ENCODE peak calls at places on chromosomes 5 and 9, in nine cellular contexts. A, Y, E, V, C, X, T, D and K are unnamed samples.

GRCh38 chr9:31541626-31542025 is 842.8 kb upstream of the ACO1 start:
- DNase-seq in A (no peak), Y (no peak), E (no peak), V (no peak), C (no peak), X (no peak), T (no peak), D (no peak), K (no peak)

GRCh38 chr5:54845567-54845941 is 139.8 kb downstream of the ESM1 start:
- DNase-seq in A (no peak), Y (no peak), E (no peak), V (no peak), C (no peak), X (no peak), T (no peak), D (no peak), K (no peak)

GRCh38 chr5:154444559-154445421 is 1.0 kb upstream of the SAP30L start:
- DNase-seq in A (peak; percentile 2), Y (no peak), E (peak; percentile 19), V (peak; percentile 58), C (no peak), X (peak; percentile 53), T (no peak), D (no peak), K (no peak)

GRCh38 chr5:3284506-3284905 is 311.1 kb upstream of the IRX1 start:
- DNase-seq in A (no peak), Y (no peak), E (no peak), V (peak; percentile 21), C (no peak), X (no peak), T (no peak), D (no peak), K (no peak)

GRCh38 chr5:124849774-124850173 is 103.3 kb upstream of the ZNF608 start:
- DNase-seq in A (no peak), Y (no peak), E (no peak), V (no peak), C (no peak), X (no peak), T (no peak), D (no peak), K (no peak)

GRCh38 chr9:136885950-136886578 is at the start of gene TRAF2:
- DNase-seq in A (peak; percentile 98), Y (peak; percentile 93), E (peak; percentile 97), V (peak; percentile 99), C (peak; percentile 97), X (peak; percentile 98), T (peak; percentile 97), D (peak; percentile 98), K (peak; percentile 97)

GRCh38 chr5:58681943-58682342 is 99.1 kb downstream of the RAB3C start:
- DNase-seq in A (no peak), Y (no peak), E (no peak), V (no peak), C (no peak), X (no peak), T (no peak), D (no peak), K (no peak)

GRCh38 chr9:99040911-99041582 is 63.9 kb upstream of the TGFBR1 start:
- DNase-seq in A (no peak), Y (no peak), E (no peak), V (no peak), C (no peak), X (no peak), T (no peak), D (no peak), K (no peak)

GRCh38 chr5:141897425-141897824 is 19.2 kb upstream of the PCDH1 start:
- DNase-seq in A (no peak), Y (no peak), E (no peak), V (no peak), C (no peak), X (peak; percentile 23), T (no peak), D (no peak), K (no peak)

GRCh38 chr5:111187079-111187478 is 37.1 kb upstream of the CAMK4 start:
- DNase-seq in A (no peak), Y (no peak), E (no peak), V (no peak), C (no peak), X (no peak), T (no peak), D (no peak), K (no peak)

GRCh38 chr5:131589510-131590348 is 45.3 kb downstream of the RAPGEF6 start:
- DNase-seq in A (no peak), Y (no peak), E (peak; percentile 65), V (no peak), C (no peak), X (peak; percentile 62), T (no peak), D (no peak), K (peak; percentile 69)

GRCh38 chr5:137503456-137503855 is 4.3 kb upstream of the SPOCK1 start:
- DNase-seq in A (no peak), Y (no peak), E (no peak), V (no peak), C (no peak), X (no peak), T (no peak), D (no peak), K (no peak)

GRCh38 chr5:177096162-177097015 is 9.7 kb downstream of the FGFR4 start:
- DNase-seq in A (no peak), Y (no peak), E (no peak), V (no peak), C (no peak), X (no peak), T (no peak), D (no peak), K (no peak)

GRCh38 chr5:141557681-141558136 is 61.1 kb downstream of the DIAPH1 start:
- DNase-seq in A (peak; percentile 70), Y (peak; percentile 57), E (peak; percentile 65), V (peak; percentile 82), C (peak; percentile 82), X (peak; percentile 81), T (peak; percentile 80), D (peak; percentile 86), K (peak; percentile 52)

GRCh38 chr9:81083062-81083461 is 606.3 kb downstream of the TLE1 start:
- DNase-seq in A (no peak), Y (no peak), E (no peak), V (no peak), C (no peak), X (no peak), T (no peak), D (no peak), K (no peak)

GRCh38 chr9:9229269-9229668 is 1383.5 kb downstream of the PTPRD start:
- DNase-seq in A (no peak), Y (no peak), E (no peak), V (no peak), C (no peak), X (no peak), T (no peak), D (no peak), K (no peak)

GRCh38 chr5:113748403-113748802 is 234.9 kb downstream of the YTHDC2 start:
- DNase-seq in A (no peak), Y (no peak), E (no peak), V (no peak), C (no peak), X (no peak), T (no peak), D (no peak), K (no peak)

GRCh38 chr5:133913413-133914155 is 54.8 kb downstream of the C5orf15 start:
- DNase-seq in A (no peak), Y (no peak), E (no peak), V (no peak), C (no peak), X (no peak), T (no peak), D (no peak), K (no peak)

GRCh38 chr5:133907075-133907474 is 61.4 kb downstream of the C5orf15 start:
- DNase-seq in A (no peak), Y (no peak), E (no peak), V (peak; percentile 66), C (no peak), X (no peak), T (no peak), D (peak; percentile 29), K (no peak)

GRCh38 chr5:133912951-133913350 is 55.5 kb downstream of the C5orf15 start:
- DNase-seq in A (no peak), Y (no peak), E (no peak), V (no peak), C (no peak), X (no peak), T (no peak), D (no peak), K (no peak)

GRCh38 chr5:133909584-133909983 is 58.8 kb downstream of the C5orf15 start:
- DNase-seq in A (no peak), Y (no peak), E (no peak), V (no peak), C (no peak), X (no peak), T (no peak), D (no peak), K (no peak)

GRCh38 chr5:133910596-133910995 is 57.8 kb downstream of the C5orf15 start:
- DNase-seq in A (no peak), Y (no peak), E (no peak), V (no peak), C (no peak), X (no peak), T (no peak), D (no peak), K (no peak)
- H3K27ac ChIP-seq in A (no peak overlapping the region), Y (no peak overlapping the region), E (no peak overlapping the region), V (no peak overlapping the region), C (no peak overlapping the region), X (no peak overlapping the region), T (no peak overlapping the region), D (no peak overlapping the region), K (no peak overlapping the region)

GRCh38 chr5:169299146-169299545 is 1.8 kb downstream of the SLIT3 start:
- DNase-seq in A (no peak), Y (no peak), E (no peak), V (no peak), C (no peak), X (no peak), T (no peak), D (no peak), K (no peak)
- H3K27me3 ChIP-seq in A (peaks cover 34% of the 10 kb centered on the region), Y (no peaks in the 10 kb centered on the region), E (peaks cover 12% of the 10 kb centered on the region), V (no peaks in the 10 kb centered on the region), C (peaks cover 36% of the 10 kb centered on the region), X (peaks cover 8% of the 10 kb centered on the region), T (no peaks in the 10 kb centered on the region), D (peaks cover 44% of the 10 kb centered on the region), K (peaks cover 6% of the 10 kb centered on the region)

DNA sequence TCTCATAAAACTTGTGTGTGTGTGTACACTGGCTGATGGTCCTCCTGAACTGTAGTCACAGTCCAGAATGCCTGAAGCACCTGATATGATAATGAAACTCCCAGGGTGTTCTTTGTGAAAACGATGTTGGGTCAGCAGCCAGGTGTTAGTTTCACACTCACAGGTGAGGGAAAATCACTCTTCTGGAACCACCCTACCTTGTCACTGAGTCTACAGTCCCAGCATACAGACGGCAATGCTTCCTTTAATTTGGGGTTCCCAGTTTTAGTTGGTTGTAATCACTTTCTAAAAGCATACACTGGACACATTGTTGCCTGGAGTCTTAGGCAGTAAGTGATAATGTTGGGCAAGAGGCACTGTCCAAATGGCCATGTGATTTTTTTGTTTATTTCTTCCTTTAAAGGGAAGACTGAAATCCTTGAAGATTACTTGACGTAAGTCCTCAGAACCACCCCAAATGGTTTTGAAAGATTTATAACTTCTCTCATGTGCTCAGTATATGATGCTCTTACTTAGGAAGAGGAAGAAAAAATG is 18.2 kb upstream of the MGAT1 start:
- DNase-seq in A (no peak), Y (no peak), E (no peak), V (no peak), C (no peak), X (no peak), T (no peak), D (no peak), K (no peak)
- H3K27ac ChIP-seq in A (no peak overlapping the region), Y (no peak overlapping the region), E (no peak overlapping the region), V (peak overlapping the region; percentile 71), C (no peak overlapping the region), X (no peak overlapping the region), T (peak overlapping the region; percentile 67), D (peak overlapping the region; percentile 65), K (no peak overlapping the region)

GRCh38 chr9:16624356-16624755 is 246.1 kb downstream of the BNC2 start:
- DNase-seq in A (no peak), Y (no peak), E (no peak), V (no peak), C (no peak), X (no peak), T (no peak), D (no peak), K (no peak)
- H3K27me3 ChIP-seq in A (no peaks in the 10 kb centered on the region), Y (no peaks in the 10 kb centered on the region), E (no peaks in the 10 kb centered on the region), V (no peaks in the 10 kb centered on the region), C (no peaks in the 10 kb centered on the region), X (no peaks in the 10 kb centered on the region), T (no peaks in the 10 kb centered on the region), D (no peaks in the 10 kb centered on the region), K (no peaks in the 10 kb centered on the region)